ENCODE peak calls at places on chromosomes 5 and 9, in four cellular contexts. G is BE2C; X is renal cortical epithelial cell; S is stimulated activated CD4-positive, alpha-beta T cell treated with anti-CD3 and anti-CD28 coated beads, Interleukin-2, amount 100 ng/mL, for 24 hours. Y is an unnamed sample.

GRCh38 chr5:76273491-76273890 is 129.6 kb upstream of the IQGAP2 start:
- DNase-seq in G (no peak), S (no peak), X (no peak), Y (no peak)

GRCh38 chr5:143896981-143897380 is 85.0 kb downstream of the HMHB1 start:
- DNase-seq in G (peak), S (no peak), X (peak), Y (peak)

GRCh38 chr5:141095263-141095641 is 837 bp downstream of the PCDHB2 start:
- DNase-seq in X (no peak), G (no peak), S (no peak), Y (no peak)

GRCh38 chr9:97565262-97565661 is 63.8 kb downstream of the TMOD1 start:
- DNase-seq in X (no peak), S (no peak), G (no peak), Y (no peak)

GRCh38 chr5:62506659-62507460 is 71.8 kb upstream of the LRRC70 start:
- DNase-seq in S (no peak), G (no peak), X (peak), Y (peak)

GRCh38 chr9:97508852-97509251 is 7.4 kb downstream of the TMOD1 start:
- DNase-seq in X (no peak), G (no peak), S (no peak), Y (no peak)

GRCh38 chr5:133723651-133724366 is 111.5 kb upstream of the FSTL4 start:
- DNase-seq in X (no peak), G (no peak), S (no peak), Y (no peak)

GRCh38 chr9:135295556-135296300 is 183.9 kb upstream of the PPP1R26 start:
- DNase-seq in X (no peak), S (no peak), G (no peak), Y (no peak)

GRCh38 chr5:108700928-108701327 is 46.8 kb upstream of the FER start:
- DNase-seq in G (no peak), S (no peak), X (no peak), Y (peak)